ENCODE peak calls at places on chromosomes 3 and 15, in ten cellular contexts. X, U, M, E, F, R, B, C, Q and I are unnamed samples.

GRCh38 chr15:96337991-96338771 is 7.7 kb downstream of the NR2F2 start:
- DNase-seq in U (no peak), Q (no peak), R (no peak), X (no peak), F (no peak), B (no peak), E (peak; percentile 14), M (no peak), C (no peak), I (no peak)

GRCh38 chr3:196901768-196902167 is 34.0 kb downstream of the SENP5 start:
- DNase-seq in F (no peak), Q (no peak), E (no peak), X (no peak), R (no peak), B (no peak), C (no peak), U (no peak), M (no peak), I (no peak)

GRCh38 chr3:49518441-49518840 is 35.8 kb upstream of the BSN start:
- DNase-seq in F (no peak), M (no peak), C (no peak), E (no peak), B (no peak), R (no peak), U (no peak), X (no peak), Q (no peak), I (no peak)

GRCh38 chr15:68561146-68561545 is 17.6 kb upstream of the CORO2B start:
- DNase-seq in E (no peak), U (no peak), Q (no peak), F (no peak), C (no peak), M (no peak), B (no peak), R (peak; percentile 69), X (peak; percentile 56), I (no peak)

GRCh38 chr15:48679952-48680351 is 34.4 kb upstream of the FBN1 start:
- DNase-seq in U (no peak), R (no peak), C (no peak), Q (no peak), E (no peak), M (no peak), X (no peak), F (no peak), B (no peak), I (no peak)

GRCh38 chr3:194569252-194569651 is 64.0 kb downstream of the TMEM44 start:
- DNase-seq in R (no peak), X (no peak), U (no peak), M (no peak), F (no peak), E (no peak), C (no peak), B (no peak), Q (no peak), I (no peak)

GRCh38 chr15:77859491-77860060 is 217.9 kb downstream of the TBC1D2B start:
- DNase-seq in C (no peak), B (no peak), M (no peak), U (no peak), E (peak; percentile 88), R (no peak), Q (no peak), F (no peak), X (peak; percentile 38), I (no peak)

GRCh38 chr3:126683506-126683905 is 20.5 kb upstream of the CHCHD6 start:
- DNase-seq in F (no peak), X (no peak), U (no peak), B (no peak), Q (no peak), M (no peak), C (no peak), R (peak; percentile 54), E (no peak), I (no peak)

GRCh38 chr15:50496692-50497091 is 49.8 kb downstream of the USP50 start:
- DNase-seq in R (no peak), X (no peak), Q (no peak), U (no peak), C (no peak), M (no peak), E (no peak), F (no peak), B (no peak), I (no peak)

GRCh38 chr3:33884204-33884561 is 85.8 kb downstream of the PDCD6IP start:
- DNase-seq in C (no peak), U (peak; percentile 17), E (no peak), M (peak; percentile 53), B (no peak), R (no peak), Q (no peak), F (no peak), X (no peak), I (no peak)

GRCh38 chr3:128011140-128011539 is 41.1 kb upstream of the SEC61A1 start:
- DNase-seq in X (no peak), C (no peak), Q (no peak), U (no peak), M (peak; percentile 78), R (no peak), F (no peak), E (peak; percentile 55), B (peak; percentile 46), I (peak; percentile 63)

GRCh38 chr15:67201136-67201535 is 53.3 kb downstream of the AAGAB start:
- DNase-seq in F (no peak), E (no peak), U (peak; percentile 71), M (peak; percentile 73), Q (no peak), C (no peak), B (no peak), R (no peak), X (no peak), I (no peak)

GRCh38 chr3:123331651-123332050 is 117.2 kb downstream of the ADCY5 start:
- DNase-seq in F (no peak), R (peak; percentile 60), X (peak; percentile 44), U (no peak), Q (no peak), E (no peak), M (no peak), B (no peak), C (no peak), I (no peak)

GRCh38 chr3:23263796-23264195 is 60.7 kb downstream of the UBE2E2 start:
- DNase-seq in F (no peak), X (no peak), C (no peak), M (peak; percentile 56), B (no peak), Q (no peak), R (no peak), E (no peak), U (no peak), I (no peak)

GRCh38 chr3:139778884-139779283 is 101.1 kb upstream of the NMNAT3 start:
- DNase-seq in Q (no peak), X (no peak), F (no peak), U (no peak), E (no peak), R (peak; percentile 21), M (no peak), C (no peak), B (no peak), I (no peak)

GRCh38 chr3:76372497-76372896 is 587.1 kb upstream of the ZNF717 start:
- DNase-seq in R (no peak), M (no peak), E (no peak), C (no peak), B (no peak), F (no peak), U (no peak), X (no peak), Q (no peak), I (no peak)

GRCh38 chr3:172194702-172195392 is 155.5 kb downstream of the FNDC3B start:
- DNase-seq in X (no peak), Q (no peak), F (no peak), B (no peak), U (peak; percentile 19), R (no peak), C (peak; percentile 64), M (peak; percentile 52), E (no peak), I (peak; percentile 71)

GRCh38 chr3:42127226-42127625 is 36.1 kb downstream of the TRAK1 start:
- DNase-seq in R (no peak), U (no peak), X (no peak), C (no peak), E (no peak), M (no peak), Q (no peak), B (no peak), F (no peak), I (no peak)

GRCh38 chr15:99174567-99174966 is 69.7 kb downstream of the SYNM start:
- DNase-seq in Q (no peak), C (no peak), F (no peak), B (no peak), R (no peak), X (peak; percentile 83), M (no peak), E (no peak), U (no peak), I (no peak)

GRCh38 chr3:69867941-69868505 is 128.8 kb downstream of the MITF start:
- DNase-seq in B (no peak), X (no peak), Q (no peak), F (no peak), M (no peak), R (no peak), U (no peak), C (no peak), E (no peak), I (no peak)

GRCh38 chr3:120506828-120507774 is 56.3 kb upstream of the FSTL1 start:
- DNase-seq in E (peak; percentile 64), X (peak; percentile 68), U (peak; percentile 51), M (peak; percentile 55), R (no peak), Q (peak; percentile 11), F (no peak), C (no peak), B (no peak), I (peak; percentile 15)

GRCh38 chr15:63473007-63473748 is 31.2 kb upstream of the USP3 start:
- DNase-seq in M (no peak), X (no peak), B (no peak), R (no peak), E (no peak), C (peak; percentile 20), U (peak; percentile 61), F (peak; percentile 18), Q (peak; percentile 57), I (peak; percentile 61)

GRCh38 chr3:178777718-178778411 is 241.6 kb downstream of the KCNMB2 start:
- DNase-seq in X (no peak), B (no peak), E (no peak), M (peak; percentile 92), R (no peak), U (no peak), Q (peak; percentile 20), F (no peak), C (no peak), I (no peak)

GRCh38 chr3:18837137-18837536 is 311.2 kb upstream of the KCNH8 start:
- DNase-seq in F (no peak), E (no peak), Q (no peak), R (no peak), U (no peak), X (no peak), M (peak; percentile 4), B (no peak), C (no peak), I (no peak)

GRCh38 chr15:43225201-43225949 is 4.6 kb upstream of the EPB42 start:
- DNase-seq in U (peak; percentile 81), C (no peak), E (peak; percentile 32), F (peak; percentile 10), R (no peak), B (no peak), X (no peak), Q (peak; percentile 79), M (peak; percentile 69), I (peak; percentile 33)

GRCh38 chr3:86865506-86865905 is 125.4 kb downstream of the VGLL3 start:
- DNase-seq in U (no peak), E (no peak), F (no peak), M (no peak), B (no peak), Q (no peak), R (no peak), C (no peak), X (no peak), I (no peak)

GRCh38 chr15:46441294-46442062 is 806.6 kb downstream of the SQOR start:
- DNase-seq in R (no peak), U (no peak), M (peak; percentile 96), E (no peak), X (no peak), C (no peak), Q (no peak), B (no peak), F (no peak), I (peak; percentile 9)